ENCODE peak calls at places on chromosomes 2 and 18, in six cellular contexts. One of them, this sample, is unnamed.

GRCh38 chr2:151334082-151334815 is 23.1 kb upstream of the TNFAIP6 start:
- DNase-seq in sigmoid colon: no peak
- DNase-seq in H1: no peak
- DNase-seq in right lobe of liver: no peak
- DNase-seq in suprapubic skin: no peak
- DNase-seq in heart left ventricle: no peak
- DNase-seq in this sample: no peak

GRCh38 chr2:210626849-210627248 is 70.5 kb downstream of the CPS1 start:
- DNase-seq in H1: no peak
- DNase-seq in right lobe of liver: no peak
- DNase-seq in suprapubic skin: no peak
- DNase-seq in sigmoid colon: no peak
- DNase-seq in heart left ventricle: no peak
- DNase-seq in this sample: no peak

GRCh38 chr2:157592374-157592773 is 36.3 kb downstream of the ACVR1C start:
- DNase-seq in heart left ventricle: no peak
- DNase-seq in right lobe of liver: no peak
- DNase-seq in suprapubic skin: no peak
- DNase-seq in H1: no peak
- DNase-seq in sigmoid colon: no peak
- DNase-seq in this sample: no peak

GRCh38 chr2:181581534-181581933 is 75.4 kb downstream of the CERKL start:
- DNase-seq in heart left ventricle: no peak
- DNase-seq in right lobe of liver: no peak
- DNase-seq in H1: no peak
- DNase-seq in sigmoid colon: no peak
- DNase-seq in suprapubic skin: no peak
- DNase-seq in this sample: peak

GRCh38 chr2:162091325-162092007 is 17.5 kb upstream of the DPP4 start:
- DNase-seq in suprapubic skin: no peak
- DNase-seq in sigmoid colon: no peak
- DNase-seq in heart left ventricle: no peak
- DNase-seq in right lobe of liver: no peak
- DNase-seq in H1: peak
- DNase-seq in this sample: no peak

GRCh38 chr2:62197609-62198236 is 1.8 kb downstream of the B3GNT2 start:
- DNase-seq in heart left ventricle: peak
- DNase-seq in right lobe of liver: peak
- DNase-seq in suprapubic skin: peak
- DNase-seq in sigmoid colon: no peak
- DNase-seq in H1: peak
- DNase-seq in this sample: peak

GRCh38 chr2:156088598-156088997 is 243.9 kb downstream of the NR4A2 start:
- DNase-seq in sigmoid colon: no peak
- DNase-seq in heart left ventricle: no peak
- DNase-seq in suprapubic skin: no peak
- DNase-seq in right lobe of liver: no peak
- DNase-seq in H1: no peak
- DNase-seq in this sample: no peak

GRCh38 chr2:165621086-165621560 is 151.6 kb downstream of the CSRNP3 start:
- DNase-seq in suprapubic skin: no peak
- DNase-seq in sigmoid colon: no peak
- DNase-seq in heart left ventricle: no peak
- DNase-seq in H1: no peak
- DNase-seq in right lobe of liver: no peak
- DNase-seq in this sample: peak

GRCh38 chr2:232891621-232892071 is 21.6 kb downstream of the SNORC start:
- DNase-seq in heart left ventricle: no peak
- DNase-seq in H1: no peak
- DNase-seq in right lobe of liver: no peak
- DNase-seq in suprapubic skin: peak
- DNase-seq in sigmoid colon: no peak
- DNase-seq in this sample: no peak

GRCh38 chr2:149082781-149083180 is 44.3 kb downstream of the LYPD6B start:
- DNase-seq in right lobe of liver: no peak
- DNase-seq in heart left ventricle: no peak
- DNase-seq in sigmoid colon: no peak
- DNase-seq in H1: no peak
- DNase-seq in suprapubic skin: no peak
- DNase-seq in this sample: no peak

GRCh38 chr2:74201196-74201595 is 2.8 kb downstream of the MTHFD2 start:
- DNase-seq in suprapubic skin: no peak
- DNase-seq in heart left ventricle: peak
- DNase-seq in right lobe of liver: no peak
- DNase-seq in sigmoid colon: no peak
- DNase-seq in H1: no peak
- DNase-seq in this sample: no peak

GRCh38 chr2:118940486-118941120 is 1.4 kb upstream of the MARCO start:
- DNase-seq in H1: no peak
- DNase-seq in suprapubic skin: no peak
- DNase-seq in right lobe of liver: peak
- DNase-seq in sigmoid colon: peak
- DNase-seq in heart left ventricle: peak
- DNase-seq in this sample: no peak

GRCh38 chr2:220775856-220776467 is 796.1 kb downstream of the EPHA4 start:
- DNase-seq in heart left ventricle: no peak
- DNase-seq in suprapubic skin: no peak
- DNase-seq in H1: no peak
- DNase-seq in sigmoid colon: no peak
- DNase-seq in right lobe of liver: no peak
- DNase-seq in this sample: no peak

GRCh38 chr2:142130111-142131015 is 453 bp downstream of the LRP1B start:
- DNase-seq in heart left ventricle: peak
- DNase-seq in right lobe of liver: peak
- DNase-seq in sigmoid colon: peak
- DNase-seq in H1: peak
- DNase-seq in suprapubic skin: peak
- DNase-seq in this sample: peak

GRCh38 chr18:23317975-23318675 is 135.0 kb upstream of the RIOK3 start:
- DNase-seq in right lobe of liver: no peak
- DNase-seq in sigmoid colon: no peak
- DNase-seq in H1: no peak
- DNase-seq in heart left ventricle: no peak
- DNase-seq in suprapubic skin: no peak
- DNase-seq in this sample: no peak

GRCh38 chr2:213545964-213546363 is 261.7 kb downstream of the SPAG16 start:
- DNase-seq in H1: no peak
- DNase-seq in sigmoid colon: no peak
- DNase-seq in heart left ventricle: no peak
- DNase-seq in suprapubic skin: no peak
- DNase-seq in right lobe of liver: no peak
- DNase-seq in this sample: no peak

GRCh38 chr2:96308248-96308647 is 2.9 kb upstream of the SNRNP200 start:
- DNase-seq in suprapubic skin: no peak
- DNase-seq in H1: no peak
- DNase-seq in right lobe of liver: no peak
- DNase-seq in heart left ventricle: no peak
- DNase-seq in sigmoid colon: no peak
- DNase-seq in this sample: no peak

GRCh38 chr2:96305979-96306308 is 598 bp upstream of the SNRNP200 start:
- DNase-seq in suprapubic skin: no peak
- DNase-seq in sigmoid colon: no peak
- DNase-seq in right lobe of liver: no peak
- DNase-seq in heart left ventricle: no peak
- DNase-seq in H1: no peak
- DNase-seq in this sample: no peak

GRCh38 chr2:96304606-96305005 is 740 bp downstream of the SNRNP200 start:
- DNase-seq in suprapubic skin: no peak
- DNase-seq in heart left ventricle: no peak
- DNase-seq in sigmoid colon: no peak
- DNase-seq in H1: no peak
- DNase-seq in right lobe of liver: no peak
- DNase-seq in this sample: no peak

GRCh38 chr2:96306370-96306769 is 1.0 kb upstream of the SNRNP200 start:
- DNase-seq in suprapubic skin: no peak
- DNase-seq in sigmoid colon: no peak
- DNase-seq in heart left ventricle: no peak
- DNase-seq in right lobe of liver: no peak
- DNase-seq in H1: no peak
- DNase-seq in this sample: no peak

GRCh38 chr2:96305091-96305978 is at the start of gene SNRNP200:
- DNase-seq in suprapubic skin: peak
- DNase-seq in heart left ventricle: peak
- DNase-seq in sigmoid colon: peak
- DNase-seq in H1: peak
- DNase-seq in right lobe of liver: peak
- DNase-seq in this sample: peak
- H3K27ac ChIP-seq in suprapubic skin: peak
- H3K27ac ChIP-seq in heart left ventricle: peak
- H3K27ac ChIP-seq in sigmoid colon: peak
- H3K27ac ChIP-seq in H1: peak
- H3K27ac ChIP-seq in right lobe of liver: peak
- H3K27ac ChIP-seq in this sample: peak

DNA sequence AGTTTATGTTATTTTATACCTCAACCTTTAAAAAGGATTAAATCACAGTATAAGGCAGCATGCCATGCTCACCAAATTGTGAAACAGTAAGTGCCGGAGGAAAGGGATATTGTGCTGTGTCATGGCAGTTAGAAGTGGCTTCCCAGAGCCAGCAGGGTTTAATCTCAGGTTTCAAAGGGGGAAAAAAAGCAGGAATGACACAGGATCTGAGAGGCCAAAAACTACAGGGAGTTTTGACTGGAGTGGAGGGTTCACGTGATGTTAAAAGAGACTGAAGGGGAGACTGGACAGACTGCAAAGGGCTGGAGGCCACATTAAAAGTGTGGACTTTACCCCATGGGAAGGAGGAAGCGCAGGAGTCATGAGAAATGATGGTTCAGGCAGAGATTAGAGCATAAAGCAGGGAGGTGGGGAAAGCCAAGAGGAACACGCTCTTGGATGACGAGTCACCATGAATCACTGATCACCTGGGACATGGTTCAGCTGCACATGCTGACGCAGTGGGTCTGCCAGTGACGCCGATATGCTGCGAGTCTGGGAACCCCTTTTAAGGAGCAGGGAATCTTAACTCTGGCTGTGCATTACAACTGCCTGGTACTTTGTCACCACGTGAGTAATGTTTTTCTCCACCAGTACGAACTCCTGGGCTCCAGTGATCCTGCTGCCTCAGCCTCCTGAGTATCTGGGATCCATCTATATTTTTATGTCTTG is 6.1 kb downstream of the CHMP1B start:
- DNase-seq in right lobe of liver: peak
- DNase-seq in H1: no peak
- DNase-seq in suprapubic skin: no peak
- DNase-seq in sigmoid colon: peak
- DNase-seq in heart left ventricle: peak
- DNase-seq in this sample: peak
- TF ChIP-seq POLR2A in right lobe of liver: no peak
- TF ChIP-seq POLR2A in H1: peak
- TF ChIP-seq POLR2A in suprapubic skin: no peak
- TF ChIP-seq POLR2A in sigmoid colon: no peak
- TF ChIP-seq POLR2A in heart left ventricle: peak
- TF ChIP-seq POLR2A in this sample: no peak

GRCh38 chr2:9653485-9654271 is 22.9 kb upstream of the YWHAQ start:
- DNase-seq in sigmoid colon: no peak
- DNase-seq in H1: no peak
- DNase-seq in suprapubic skin: no peak
- DNase-seq in right lobe of liver: no peak
- DNase-seq in heart left ventricle: no peak
- DNase-seq in this sample: no peak

GRCh38 chr2:9656270-9656766 is 25.5 kb upstream of the YWHAQ start:
- DNase-seq in suprapubic skin: no peak
- DNase-seq in sigmoid colon: no peak
- DNase-seq in H1: no peak
- DNase-seq in right lobe of liver: no peak
- DNase-seq in heart left ventricle: no peak
- DNase-seq in this sample: no peak

GRCh38 chr2:9652898-9653479 is 22.2 kb upstream of the YWHAQ start:
- DNase-seq in H1: no peak
- DNase-seq in sigmoid colon: no peak
- DNase-seq in suprapubic skin: no peak
- DNase-seq in heart left ventricle: no peak
- DNase-seq in right lobe of liver: no peak
- DNase-seq in this sample: no peak

GRCh38 chr2:9655441-9656269 is 24.9 kb upstream of the YWHAQ start:
- DNase-seq in sigmoid colon: no peak
- DNase-seq in H1: no peak
- DNase-seq in right lobe of liver: no peak
- DNase-seq in heart left ventricle: no peak
- DNase-seq in suprapubic skin: no peak
- DNase-seq in this sample: no peak

DNA sequence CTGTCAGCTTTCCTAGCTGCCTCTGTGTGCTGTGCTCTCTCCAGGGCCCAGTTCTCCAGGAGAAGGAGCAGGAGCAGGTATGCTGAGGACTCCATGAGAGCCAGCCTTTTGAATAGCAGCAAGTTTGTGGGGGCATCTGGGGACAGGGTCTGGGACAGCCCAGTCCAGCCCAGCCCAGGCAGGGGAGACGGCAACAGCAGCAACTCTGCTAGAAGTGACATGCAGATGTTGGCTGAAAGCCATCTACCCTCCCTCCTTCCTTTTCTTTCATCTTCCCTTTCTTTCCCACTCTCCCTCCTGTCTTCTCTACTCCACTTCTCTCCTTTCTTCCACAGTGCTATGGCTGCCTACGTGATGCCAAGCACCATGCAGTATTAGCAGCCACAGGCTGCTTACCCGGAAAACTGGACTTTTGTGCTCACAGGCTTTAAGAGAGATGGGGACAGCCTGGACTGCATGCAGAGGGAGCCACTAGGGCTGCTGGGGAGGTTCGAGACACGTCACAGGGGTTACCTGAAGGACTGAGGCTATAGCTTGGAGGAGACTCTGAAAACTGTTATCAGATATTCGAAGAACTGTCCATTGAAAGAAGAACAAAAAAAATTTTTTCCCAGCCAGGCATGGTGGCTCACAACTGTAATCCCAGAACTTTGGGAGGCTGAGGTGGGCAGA is 23.8 kb upstream of the YWHAQ start:
- DNase-seq in H1: no peak
- DNase-seq in heart left ventricle: no peak
- DNase-seq in suprapubic skin: no peak
- DNase-seq in right lobe of liver: no peak
- DNase-seq in sigmoid colon: no peak
- DNase-seq in this sample: no peak
- H3K4me3 ChIP-seq in H1: no peak
- H3K4me3 ChIP-seq in heart left ventricle: no peak
- H3K4me3 ChIP-seq in suprapubic skin: no peak
- H3K4me3 ChIP-seq in right lobe of liver: no peak
- H3K4me3 ChIP-seq in sigmoid colon: no peak
- H3K4me3 ChIP-seq in this sample: no peak

GRCh38 chr18:78862395-78862794 is 117.2 kb upstream of the SALL3 start:
- DNase-seq in sigmoid colon: no peak
- DNase-seq in heart left ventricle: no peak
- DNase-seq in suprapubic skin: no peak
- DNase-seq in H1: no peak
- DNase-seq in right lobe of liver: no peak
- DNase-seq in this sample: no peak

GRCh38 chr18:78865771-78866310 is 113.8 kb upstream of the SALL3 start:
- DNase-seq in heart left ventricle: no peak
- DNase-seq in H1: no peak
- DNase-seq in right lobe of liver: no peak
- DNase-seq in sigmoid colon: no peak
- DNase-seq in suprapubic skin: no peak
- DNase-seq in this sample: no peak

GRCh38 chr18:78867131-78867530 is 112.5 kb upstream of the SALL3 start:
- DNase-seq in suprapubic skin: no peak
- DNase-seq in heart left ventricle: no peak
- DNase-seq in H1: no peak
- DNase-seq in right lobe of liver: no peak
- DNase-seq in sigmoid colon: no peak
- DNase-seq in this sample: no peak

GRCh38 chr18:78861706-78862105 is 117.9 kb upstream of the SALL3 start:
- DNase-seq in sigmoid colon: no peak
- DNase-seq in right lobe of liver: no peak
- DNase-seq in suprapubic skin: no peak
- DNase-seq in H1: no peak
- DNase-seq in heart left ventricle: no peak
- DNase-seq in this sample: no peak

GRCh38 chr18:78865056-78865598 is 114.5 kb upstream of the SALL3 start:
- DNase-seq in suprapubic skin: no peak
- DNase-seq in sigmoid colon: no peak
- DNase-seq in heart left ventricle: no peak
- DNase-seq in H1: no peak
- DNase-seq in right lobe of liver: no peak
- DNase-seq in this sample: no peak
- H3K27ac ChIP-seq in suprapubic skin: no peak
- H3K27ac ChIP-seq in sigmoid colon: no peak
- H3K27ac ChIP-seq in heart left ventricle: no peak
- H3K27ac ChIP-seq in H1: no peak
- H3K27ac ChIP-seq in right lobe of liver: no peak
- H3K27ac ChIP-seq in this sample: no peak

This sample was measured in body of pancreas.